ENCODE peak calls at places on chromosomes 3 and 15, in seven cellular contexts. Q is hepatic stellate cell; D is Right ventricle myocardium superior; G is heart left ventricle; P is stimulated activated CD4-positive, alpha-beta T cell treated with anti-CD3 and anti-CD28 coated beads, Interleukin-12 subunit alpha, Interleukin-12 subunit beta, amount 100 ng/mL, for 4 hours; K is Caco-2; V is NCI-H774. I is an unnamed sample.

GRCh38 chr15:55514414-55514850 is 6.4 kb upstream of the DNAAF4 start:
- DNase-seq in Q (no peak), D (no peak), G (no peak), P (no peak), K (no peak), V (no peak), I (no peak)

GRCh38 chr15:59330649-59331048 is 42.0 kb downstream of the MYO1E start:
- DNase-seq in Q (no peak), D (no peak), G (no peak), P (no peak), K (no peak), V (no peak), I (no peak)

GRCh38 chr3:55639143-55639542 is 152.0 kb upstream of the WNT5A start:
- DNase-seq in Q (no peak), D (no peak), G (no peak), P (no peak), K (no peak), V (no peak), I (no peak)

GRCh38 chr15:45306105-45306504 is 54.1 kb downstream of the SLC28A2 start:
- DNase-seq in Q (no peak), D (no peak), G (no peak), P (no peak), K (no peak), V (no peak), I (no peak)

GRCh38 chr3:194604126-194604525 is 29.1 kb downstream of the TMEM44 start:
- DNase-seq in Q (no peak), D (no peak), G (no peak), P (no peak), K (no peak), V (no peak), I (no peak)

GRCh38 chr3:131072099-131072559 is 45.5 kb downstream of the NEK11 start:
- DNase-seq in Q (peak), D (no peak), G (no peak), P (no peak), K (no peak), V (no peak), I (peak)

GRCh38 chr3:49673131-49673714 is 928 bp upstream of the APEH start:
- DNase-seq in Q (no peak), D (no peak), G (no peak), P (no peak), K (peak), V (no peak), I (no peak)

GRCh38 chr3:153221748-153222162 is 59.7 kb downstream of the RAP2B start:
- DNase-seq in Q (peak), D (peak), G (peak), P (peak), K (no peak), V (no peak), I (peak)